ENCODE peak calls at places on chromosomes 4 and X, in six cellular contexts. A is astrocyte of the spinal cord, Y is omental fat pad, N is activated B cell treated with CpG ODN at 0.5 μM for 24 hours, Z is neural crest cell, K is GM20000. X is an unnamed sample.

GRCh38 chr4:6085943-6086628 is 67.9 kb upstream of the C4orf50 start:
- DNase-seq in A (no peak), Y (no peak), N (no peak), Z (no peak), K (no peak), X (no peak)

GRCh38 chr4:34220601-34221000 is 2023.7 kb downstream of the ARAP2 start:
- DNase-seq in A (no peak), Y (no peak), N (no peak), Z (no peak), K (no peak), X (no peak)

GRCh38 chr4:140856692-140857091 is 100.5 kb upstream of the TBC1D9 start:
- DNase-seq in A (peak; percentile 91), Y (no peak), N (no peak), Z (no peak), K (no peak), X (no peak)

GRCh38 chr4:74320559-74321118 is 12.4 kb downstream of the EPGN start:
- DNase-seq in A (peak; percentile 75), Y (no peak), N (no peak), Z (no peak), K (peak; percentile 42), X (no peak)

GRCh38 chr4:113677333-113677732 is 84.2 kb downstream of the CAMK2D start:
- DNase-seq in A (no peak), Y (no peak), N (no peak), Z (no peak), K (no peak), X (no peak)

GRCh38 chrX:97399400-97399799 is 515.7 kb downstream of the RPA4 start:
- DNase-seq in A (peak; percentile 53), Y (no peak), N (no peak), Z (no peak), K (peak; percentile 12), X (no peak)

GRCh38 chr4:78014889-78015886 is 41.9 kb upstream of the FRAS1 start:
- DNase-seq in A (no peak), Y (no peak), N (no peak), Z (no peak), K (no peak), X (no peak)

GRCh38 chr4:136036744-136037143 is 1495.5 kb downstream of the PCDH18 start:
- DNase-seq in A (peak; percentile 88), Y (no peak), N (no peak), Z (no peak), K (no peak), X (no peak)

GRCh38 chr4:88018471-88018870 is 11.0 kb downstream of the PKD2 start:
- DNase-seq in A (peak; percentile 51), Y (no peak), N (no peak), Z (no peak), K (no peak), X (no peak)

GRCh38 chrX:1484638-1485019 is 31.9 kb upstream of the ASMTL start:
- DNase-seq in A (no peak), Y (no peak), N (no peak), Z (no peak), K (no peak), X (no peak)

GRCh38 chr4:76195326-76195725 is 18.3 kb downstream of the SCARB2 start:
- DNase-seq in A (peak; percentile 53), Y (no peak), N (no peak), Z (no peak), K (no peak), X (no peak)

GRCh38 chr4:98232202-98232601 is 29.0 kb upstream of the RAP1GDS1 start:
- DNase-seq in A (no peak), Y (no peak), N (no peak), Z (no peak), K (no peak), X (no peak)

GRCh38 chrX:54715621-54716020 is 82.4 kb downstream of the ITIH6 start:
- DNase-seq in A (no peak), Y (no peak), N (no peak), Z (no peak), K (no peak), X (no peak)

GRCh38 chrX:129596077-129596476 is 56.0 kb downstream of the OCRL start:
- DNase-seq in A (no peak), Y (no peak), N (no peak), Z (no peak), K (no peak), X (peak; percentile 32)

GRCh38 chrX:129597905-129598304 is 56.9 kb downstream of the APLN start:
- DNase-seq in A (no peak), Y (no peak), N (no peak), Z (no peak), K (no peak), X (peak; percentile 62)

GRCh38 chrX:129599499-129599898 is 55.3 kb downstream of the APLN start:
- DNase-seq in A (no peak), Y (no peak), N (no peak), Z (no peak), K (no peak), X (no peak)

GRCh38 chrX:129599996-129600395 is 54.8 kb downstream of the APLN start:
- DNase-seq in A (no peak), Y (no peak), N (no peak), Z (no peak), K (no peak), X (no peak)

DNA sequence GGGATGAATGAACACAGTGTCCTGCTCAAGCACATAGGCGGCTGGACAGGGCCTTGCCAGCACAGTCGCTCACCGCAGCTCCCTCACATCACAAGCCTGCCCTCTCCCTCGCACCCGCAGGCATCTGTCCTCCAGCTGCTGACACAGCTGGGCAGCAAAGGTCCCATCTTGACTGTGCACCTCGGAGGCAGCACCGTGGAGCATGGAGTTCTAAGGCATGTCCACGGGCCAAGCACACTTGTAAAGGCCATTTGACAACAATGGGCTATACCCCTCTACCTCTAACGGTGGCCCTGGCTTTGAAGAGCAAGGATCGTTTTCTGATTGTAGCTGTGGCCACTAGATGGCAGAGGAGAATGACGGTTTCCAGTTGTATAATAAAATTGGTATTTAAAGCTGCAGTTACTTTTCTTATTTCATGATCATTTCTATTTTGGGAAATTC is 53.8 kb downstream of the APLN start:
- DNase-seq in A (peak; percentile 18), Y (no peak), N (no peak), Z (peak; percentile 26), K (peak; percentile 16), X (no peak)
- TF ChIP-seq CTCF in A (peak; percentile 71), Y (no peak), N (no peak), Z (peak; percentile 75), K (peak; percentile 37), X (peak; percentile 75)

DNA sequence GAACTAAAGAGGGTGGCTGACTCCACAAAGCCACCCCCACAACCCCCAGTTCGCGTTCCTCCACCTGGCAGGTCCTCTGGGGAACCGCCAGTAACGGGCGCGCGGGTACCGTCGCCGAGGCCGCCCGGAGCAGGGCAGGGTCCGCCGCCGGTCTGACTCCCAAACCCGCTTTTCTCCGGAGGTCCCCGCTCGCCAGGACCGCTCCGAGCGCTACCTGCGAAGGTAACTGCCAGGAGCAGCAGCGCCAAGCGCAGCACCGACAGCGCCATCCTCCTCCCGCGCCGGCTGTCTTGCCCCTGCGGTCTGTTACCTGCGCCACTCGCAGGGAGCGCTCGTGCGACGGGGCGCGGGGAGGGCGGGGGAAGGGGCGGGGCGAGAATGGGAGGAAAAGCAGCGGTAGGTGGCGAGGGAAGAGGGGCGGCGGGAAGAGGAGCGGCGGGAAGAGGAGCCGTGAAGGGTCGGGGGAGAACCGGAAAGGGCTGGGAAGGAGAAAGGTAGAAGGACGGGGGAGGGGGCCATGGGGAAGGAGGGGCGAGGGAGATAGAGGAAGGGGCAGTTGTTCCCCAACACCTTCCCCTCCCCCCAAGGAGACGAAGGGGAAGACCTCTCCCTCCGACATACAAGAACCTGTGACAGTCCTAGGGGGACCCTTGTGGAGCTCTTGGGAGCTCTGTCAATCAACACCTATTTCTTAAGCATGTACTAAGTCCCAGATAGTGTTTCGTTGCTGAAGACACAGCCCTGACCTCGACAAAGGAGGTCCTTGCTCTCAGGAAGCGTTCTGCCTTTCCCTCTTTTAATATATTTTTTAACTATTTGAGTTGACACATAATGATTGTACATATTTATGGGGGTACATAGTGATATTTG is at the start of gene SPINK2:
- DNase-seq in A (no peak), Y (no peak), N (peak; percentile 58), Z (peak; percentile 16), K (peak; percentile 46), X (no peak)
- TF ChIP-seq CTCF in A (no peak), Y (no peak), N (no peak), Z (peak; percentile 52), K (no peak), X (no peak)

DNA sequence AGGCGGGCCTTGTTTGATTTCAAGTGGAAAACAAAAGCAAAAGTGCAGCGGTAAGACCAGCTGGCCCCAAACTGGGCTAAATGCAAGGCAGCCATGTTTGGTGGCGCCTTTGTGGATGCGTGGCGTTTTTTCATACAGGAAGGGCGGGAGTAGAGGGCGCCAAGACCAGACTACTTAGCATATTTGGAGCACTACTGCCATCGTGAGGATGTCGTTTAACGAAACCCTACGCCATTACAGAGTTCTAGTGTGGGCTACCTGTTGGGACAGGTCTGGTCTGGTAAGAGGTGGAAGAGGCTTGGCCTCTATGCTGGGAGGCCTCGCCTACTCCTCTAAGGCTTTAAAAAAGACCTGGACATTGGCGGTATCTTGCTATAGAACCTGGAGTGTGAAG is 230.7 kb upstream of the STK26 start:
- DNase-seq in A (peak; percentile 92), Y (peak; percentile 90), N (no peak), Z (no peak), K (no peak), X (no peak)
- TF ChIP-seq CTCF in A (peak; percentile 40), Y (no peak), N (no peak), Z (no peak), K (no peak), X (no peak)

DNA sequence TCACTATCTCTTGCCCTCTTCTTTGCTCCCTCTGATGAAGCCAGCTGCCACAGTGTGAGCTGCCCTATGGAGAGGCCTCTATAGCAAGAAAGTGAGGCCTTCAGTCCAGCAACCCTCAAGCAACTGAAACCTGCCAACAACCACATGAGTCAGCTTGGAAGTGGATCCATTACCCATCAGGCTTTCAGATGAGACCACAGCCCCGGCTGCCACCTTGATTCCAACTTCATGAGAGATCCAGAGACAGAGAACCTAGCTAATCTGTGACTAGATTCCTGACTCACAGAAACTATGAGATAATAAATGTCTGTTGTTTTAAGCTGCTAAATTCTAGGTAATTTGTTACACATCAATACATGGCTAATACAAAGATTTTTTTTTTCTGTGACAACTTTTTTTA is 20.4 kb upstream of the WAS start:
- DNase-seq in A (no peak), Y (no peak), N (no peak), Z (no peak), K (no peak), X (no peak)
- TF ChIP-seq CTCF in A (no peak), Y (no peak), N (no peak), Z (no peak), K (no peak), X (no peak)

GRCh38 chr4:120973207-120973606 is 50.7 kb upstream of the PRDM5 start:
- DNase-seq in A (no peak), Y (no peak), N (no peak), Z (no peak), K (no peak), X (no peak)

DNA sequence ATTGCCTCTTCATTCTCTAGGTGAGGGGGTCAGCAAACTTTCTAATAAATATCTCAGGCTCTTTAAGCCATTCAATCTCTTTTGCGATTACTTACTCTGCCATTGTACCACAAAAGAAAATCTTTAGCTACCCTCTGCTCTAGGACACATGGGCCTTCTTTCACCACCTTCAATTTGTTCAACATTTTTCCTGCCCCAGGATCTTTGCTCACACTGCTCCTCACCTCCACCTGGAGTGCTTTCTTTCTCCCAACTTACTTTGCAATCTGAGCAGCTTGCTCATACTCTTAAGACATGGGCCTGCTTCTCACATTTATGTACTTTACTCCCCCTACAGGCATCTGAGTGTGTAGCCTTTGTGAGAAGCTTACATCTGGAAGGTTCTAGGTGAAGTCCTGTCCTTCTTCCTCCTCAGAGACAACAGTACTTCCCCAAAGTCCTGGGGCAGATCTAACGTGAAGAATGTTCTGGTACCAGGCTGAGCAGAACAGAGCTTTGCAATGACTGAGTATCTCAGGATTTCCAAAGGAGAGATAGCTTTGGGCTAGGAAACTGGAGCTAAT is 55.0 kb upstream of the PRDM5 start:
- DNase-seq in A (peak; percentile 68), Y (no peak), N (no peak), Z (no peak), K (peak; percentile 30), X (no peak)
- TF ChIP-seq CTCF in A (peak; percentile 72), Y (no peak), N (no peak), Z (peak; percentile 53), K (peak; percentile 35), X (peak; percentile 65)

X was measured in osteocyte.